ENCODE peak calls at places on chromosomes 2 and 18, in four cellular contexts. Q, G, C and D are unnamed samples.

GRCh38 chr2:134224005-134224404 is 29.9 kb upstream of the MGAT5 start:
- DNase-seq in Q (no peak), G (no peak), C (no peak), D (no peak)

GRCh38 chr2:186486651-186487647 is 889 bp downstream of the ZC3H15 start:
- DNase-seq in Q (no peak), G (no peak), C (peak; percentile 21), D (no peak)

GRCh38 chr2:84846732-84847131 is 34.2 kb downstream of the TRABD2A start:
- DNase-seq in Q (no peak), G (no peak), C (no peak), D (no peak)

GRCh38 chr2:83368916-83369315 is 1090.2 kb downstream of the SUCLG1 start:
- DNase-seq in Q (no peak), G (no peak), C (no peak), D (no peak)

GRCh38 chr2:174577967-174578589 is 19.5 kb downstream of the WIPF1 start:
- DNase-seq in Q (no peak), G (no peak), C (peak; percentile 72), D (no peak)

GRCh38 chr2:200515155-200515554 is 5.3 kb upstream of the KCTD18 start:
- DNase-seq in Q (no peak), G (no peak), C (no peak), D (no peak)

GRCh38 chr2:37376421-37377186 is 32.2 kb downstream of the QPCT start:
- DNase-seq in Q (no peak), G (no peak), C (peak; percentile 84), D (peak; percentile 70)

GRCh38 chr2:240806006-240806405 is 14.0 kb downstream of the KIF1A start:
- DNase-seq in Q (no peak), G (no peak), C (no peak), D (no peak)

GRCh38 chr18:64271264-64271663 is 122.4 kb upstream of the LINC00305 start:
- DNase-seq in Q (no peak), G (no peak), C (no peak), D (no peak)

GRCh38 chr2:234996467-234997270 is 44.9 kb downstream of the SH3BP4 start:
- DNase-seq in Q (peak; percentile 47), G (no peak), C (no peak), D (no peak)

GRCh38 chr2:35915261-35915660 is 440.3 kb upstream of the CRIM1 start:
- DNase-seq in Q (no peak), G (no peak), C (no peak), D (no peak)

GRCh38 chr18:50662177-50662576 is 102.3 kb downstream of the MAPK4 start:
- DNase-seq in Q (no peak), G (no peak), C (peak; percentile 63), D (no peak)

GRCh38 chr18:50656841-50657470 is 97.1 kb downstream of the MAPK4 start:
- DNase-seq in Q (no peak), G (no peak), C (no peak), D (no peak)

GRCh38 chr18:50658601-50659000 is 98.7 kb downstream of the MAPK4 start:
- DNase-seq in Q (no peak), G (no peak), C (no peak), D (no peak)

GRCh38 chr18:50661013-50661412 is 101.1 kb downstream of the MAPK4 start:
- DNase-seq in Q (no peak), G (no peak), C (no peak), D (no peak)

GRCh38 chr18:50659091-50660003 is 99.5 kb downstream of the MAPK4 start:
- DNase-seq in Q (peak; percentile 16), G (no peak), C (no peak), D (no peak)
- H3K4me3 ChIP-seq in Q (no peak overlapping the region), G (no peak overlapping the region), C (no peak overlapping the region), D (no peak overlapping the region)

GRCh38 chr2:42239289-42239661 is 70.1 kb downstream of the EML4 start:
- DNase-seq in Q (no peak), G (no peak), C (no peak), D (no peak)

GRCh38 chr2:42236911-42237310 is 67.8 kb downstream of the EML4 start:
- DNase-seq in Q (no peak), G (no peak), C (no peak), D (no peak)

GRCh38 chr2:42241517-42241916 is 72.4 kb downstream of the EML4 start:
- DNase-seq in Q (no peak), G (no peak), C (no peak), D (no peak)

GRCh38 chr2:42239811-42240210 is 70.7 kb downstream of the EML4 start:
- DNase-seq in Q (no peak), G (no peak), C (no peak), D (no peak)

DNA sequence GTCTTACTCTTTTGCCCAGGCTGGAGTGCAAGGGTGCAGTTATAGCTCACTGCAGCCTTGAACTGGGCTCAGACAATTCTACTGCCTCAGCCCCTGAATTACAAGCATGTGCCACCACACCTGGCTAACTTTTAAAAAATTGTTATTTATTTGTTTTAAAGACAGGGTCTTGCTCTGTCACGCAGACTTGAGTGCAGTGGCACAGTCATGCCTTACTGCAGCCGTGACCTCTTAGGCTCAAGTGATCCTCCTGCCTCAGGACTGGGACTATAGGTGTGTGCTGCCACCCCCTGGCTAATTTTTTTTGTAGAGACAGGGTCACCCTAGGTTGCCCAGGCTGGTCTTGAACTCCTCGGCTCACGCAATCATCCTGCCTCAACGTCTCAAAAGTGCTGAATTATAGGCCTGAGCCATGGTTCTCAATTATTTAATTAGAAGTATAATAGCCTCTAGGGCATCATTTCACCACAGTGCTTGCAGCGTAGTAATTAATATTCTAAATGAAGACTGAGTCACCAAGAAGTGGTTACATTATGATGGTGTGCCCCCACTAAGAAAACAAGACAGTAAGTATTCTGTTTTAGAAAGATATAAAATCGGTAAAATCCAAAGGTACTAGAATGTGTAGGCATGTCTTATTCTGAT is 69.6 kb downstream of the EML4 start:
- DNase-seq in Q (no peak), G (peak; percentile 24), C (peak; percentile 63), D (no peak)
- TF ChIP-seq CTCF in Q (peak; percentile 80), G (peak; percentile 82), C (peak; percentile 38), D (peak; percentile 36)

DNA sequence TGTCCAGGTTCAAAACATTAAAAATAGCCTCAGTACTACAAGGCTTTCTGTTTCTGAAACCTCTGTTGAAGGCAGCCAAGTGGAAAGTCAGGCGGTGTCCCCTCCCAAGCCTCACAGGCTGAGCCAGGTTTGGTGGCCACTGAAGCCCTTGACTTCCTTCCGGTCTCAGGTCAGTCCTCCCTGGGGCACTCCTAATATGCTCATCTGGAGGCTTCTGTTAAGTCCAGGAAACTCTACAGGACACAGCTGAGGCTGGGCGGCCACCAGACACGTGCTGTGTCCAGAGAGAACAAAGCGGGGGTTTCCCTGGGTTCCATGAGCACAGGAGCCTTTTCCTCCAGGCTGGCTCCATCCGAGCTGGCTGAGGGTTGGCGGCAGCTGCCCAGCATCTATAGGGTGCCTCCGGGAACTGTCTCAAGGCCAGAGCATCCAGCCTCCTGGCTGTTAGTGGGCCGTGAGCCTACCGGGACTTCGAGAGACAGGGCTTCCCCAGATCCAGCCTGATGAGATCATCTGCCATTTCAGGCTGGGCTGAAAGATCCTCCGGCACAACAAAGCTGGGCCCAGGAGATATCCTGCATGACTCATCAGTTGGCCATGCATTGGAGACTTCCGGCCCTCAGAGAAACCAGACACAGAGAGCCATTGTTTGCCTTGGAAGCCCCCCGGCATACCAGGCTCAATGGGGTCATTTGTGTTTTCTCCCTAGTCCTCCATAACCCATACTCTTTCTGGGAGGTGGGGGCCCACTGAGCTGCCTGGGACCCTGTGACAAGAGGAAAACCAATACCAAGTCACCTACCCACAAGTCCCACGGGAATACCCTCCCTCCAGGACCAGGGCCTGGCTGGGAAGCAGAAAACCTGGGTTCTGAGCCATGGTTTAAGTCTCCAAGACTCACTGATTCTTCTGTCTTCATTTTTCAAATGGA is 71.7 kb downstream of the HS1BP3 start:
- DNase-seq in Q (peak; percentile 89), G (no peak), C (peak; percentile 92), D (no peak)
- H3K4me3 ChIP-seq in Q (no peak overlapping the region), G (no peak overlapping the region), C (peak overlapping the region; percentile 2), D (no peak overlapping the region)

DNA sequence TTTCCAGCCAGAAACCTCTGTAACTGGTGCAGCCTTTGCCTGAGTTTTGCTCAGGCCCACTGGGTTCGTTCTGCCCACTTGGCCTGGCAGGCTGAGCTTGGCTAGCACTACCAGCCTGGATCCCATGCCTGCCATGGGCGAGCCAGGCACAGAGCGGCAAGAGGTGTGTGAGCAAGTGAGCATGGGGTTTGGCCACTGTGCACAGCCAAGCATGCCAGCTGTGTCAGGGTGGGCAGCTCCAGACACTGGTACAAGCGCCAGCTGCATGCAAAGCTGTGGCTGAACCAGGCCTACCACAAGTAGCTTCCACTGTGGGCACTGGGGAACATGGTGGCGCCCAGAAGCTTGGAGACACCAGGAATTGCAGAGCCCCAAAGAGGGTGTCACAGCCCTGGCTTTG is 56.3 kb upstream of the LDAH start:
- DNase-seq in Q (no peak), G (no peak), C (no peak), D (no peak)
- TF ChIP-seq CTCF in Q (no peak), G (no peak), C (no peak), D (no peak)